ENCODE peak calls at places on chromosomes 7 and 10, in seven cellular contexts. One of them, this sample, is unnamed.

GRCh38 chr10:54372164-54372563 is 428.9 kb downstream of the PCDH15 start:
- DNase-seq in effector memory CD4-positive, alpha-beta T cell: no peak
- DNase-seq in upper lobe of right lung: no peak
- DNase-seq in heart left ventricle: no peak
- DNase-seq in PC-3: no peak
- DNase-seq in iPS DF 6.9: no peak
- DNase-seq in colonic mucosa: no peak
- DNase-seq in this sample: no peak

GRCh38 chr10:47035447-47036337 is 124.5 kb downstream of the PTPN20 start:
- DNase-seq in effector memory CD4-positive, alpha-beta T cell: no peak
- DNase-seq in upper lobe of right lung: peak; percentile 40
- DNase-seq in heart left ventricle: peak; percentile 10
- DNase-seq in PC-3: no peak
- DNase-seq in iPS DF 6.9: no peak
- DNase-seq in colonic mucosa: no peak
- DNase-seq in this sample: no peak

GRCh38 chr10:133336131-133337078 is at the start of gene CALY:
- DNase-seq in effector memory CD4-positive, alpha-beta T cell: peak; percentile 94
- DNase-seq in upper lobe of right lung: peak; percentile 77
- DNase-seq in heart left ventricle: no peak
- DNase-seq in PC-3: no peak
- DNase-seq in iPS DF 6.9: no peak
- DNase-seq in colonic mucosa: no peak
- DNase-seq in this sample: peak; percentile 80

GRCh38 chr7:154503962-154504550 is 451.9 kb downstream of the DPP6 start:
- DNase-seq in effector memory CD4-positive, alpha-beta T cell: no peak
- DNase-seq in upper lobe of right lung: no peak
- DNase-seq in heart left ventricle: no peak
- DNase-seq in PC-3: peak; percentile 53
- DNase-seq in iPS DF 6.9: peak; percentile 13
- DNase-seq in colonic mucosa: no peak
- DNase-seq in this sample: no peak

GRCh38 chr7:115005942-115006341 is 84.0 kb downstream of the MDFIC start:
- DNase-seq in effector memory CD4-positive, alpha-beta T cell: no peak
- DNase-seq in upper lobe of right lung: no peak
- DNase-seq in heart left ventricle: no peak
- DNase-seq in PC-3: no peak
- DNase-seq in iPS DF 6.9: peak; percentile 47
- DNase-seq in colonic mucosa: peak; percentile 24
- DNase-seq in this sample: peak; percentile 29

GRCh38 chr10:86349940-86350630 is 16.5 kb downstream of the GRID1 start:
- DNase-seq in effector memory CD4-positive, alpha-beta T cell: no peak
- DNase-seq in upper lobe of right lung: peak; percentile 18
- DNase-seq in heart left ventricle: no peak
- DNase-seq in PC-3: no peak
- DNase-seq in iPS DF 6.9: no peak
- DNase-seq in colonic mucosa: no peak
- DNase-seq in this sample: no peak

GRCh38 chr7:70470751-70471150 is 661.2 kb upstream of the GALNT17 start:
- DNase-seq in effector memory CD4-positive, alpha-beta T cell: no peak
- DNase-seq in upper lobe of right lung: no peak
- DNase-seq in heart left ventricle: no peak
- DNase-seq in PC-3: no peak
- DNase-seq in iPS DF 6.9: no peak
- DNase-seq in colonic mucosa: peak; percentile 49
- DNase-seq in this sample: no peak

GRCh38 chr7:151571471-151571870 is 51.8 kb upstream of the RHEB start:
- DNase-seq in effector memory CD4-positive, alpha-beta T cell: no peak
- DNase-seq in upper lobe of right lung: no peak
- DNase-seq in heart left ventricle: no peak
- DNase-seq in PC-3: no peak
- DNase-seq in iPS DF 6.9: no peak
- DNase-seq in colonic mucosa: no peak
- DNase-seq in this sample: no peak

GRCh38 chr7:106022193-106022821 is 59.2 kb downstream of the CDHR3 start:
- DNase-seq in effector memory CD4-positive, alpha-beta T cell: peak; percentile 70
- DNase-seq in upper lobe of right lung: no peak
- DNase-seq in heart left ventricle: no peak
- DNase-seq in PC-3: no peak
- DNase-seq in iPS DF 6.9: no peak
- DNase-seq in colonic mucosa: no peak
- DNase-seq in this sample: no peak

GRCh38 chr7:57425969-57426628 is 23.9 kb upstream of the ZNF716 start:
- DNase-seq in effector memory CD4-positive, alpha-beta T cell: no peak
- DNase-seq in upper lobe of right lung: no peak
- DNase-seq in heart left ventricle: no peak
- DNase-seq in PC-3: no peak
- DNase-seq in iPS DF 6.9: no peak
- DNase-seq in colonic mucosa: no peak
- DNase-seq in this sample: no peak

GRCh38 chr7:144416341-144416740 is 12.8 kb upstream of the NOBOX start:
- DNase-seq in effector memory CD4-positive, alpha-beta T cell: no peak
- DNase-seq in upper lobe of right lung: no peak
- DNase-seq in heart left ventricle: no peak
- DNase-seq in PC-3: no peak
- DNase-seq in iPS DF 6.9: no peak
- DNase-seq in colonic mucosa: no peak
- DNase-seq in this sample: no peak

GRCh38 chr7:131279044-131279443 is 48.6 kb upstream of the MKLN1 start:
- DNase-seq in effector memory CD4-positive, alpha-beta T cell: no peak
- DNase-seq in upper lobe of right lung: no peak
- DNase-seq in heart left ventricle: no peak
- DNase-seq in PC-3: no peak
- DNase-seq in iPS DF 6.9: no peak
- DNase-seq in colonic mucosa: no peak
- DNase-seq in this sample: no peak

GRCh38 chr7:152925412-152926147 is 166.0 kb downstream of the ACTR3B start:
- DNase-seq in effector memory CD4-positive, alpha-beta T cell: no peak
- DNase-seq in upper lobe of right lung: no peak
- DNase-seq in heart left ventricle: no peak
- DNase-seq in PC-3: no peak
- DNase-seq in iPS DF 6.9: peak; percentile 37
- DNase-seq in colonic mucosa: no peak
- DNase-seq in this sample: no peak

GRCh38 chr10:31769564-31769963 is 159.1 kb downstream of the ARHGAP12 start:
- DNase-seq in effector memory CD4-positive, alpha-beta T cell: no peak
- DNase-seq in upper lobe of right lung: no peak
- DNase-seq in heart left ventricle: no peak
- DNase-seq in PC-3: peak; percentile 56
- DNase-seq in iPS DF 6.9: no peak
- DNase-seq in colonic mucosa: no peak
- DNase-seq in this sample: no peak

GRCh38 chr10:128729910-128730420 is 603.7 kb upstream of the MKI67 start:
- DNase-seq in effector memory CD4-positive, alpha-beta T cell: no peak
- DNase-seq in upper lobe of right lung: no peak
- DNase-seq in heart left ventricle: no peak
- DNase-seq in PC-3: no peak
- DNase-seq in iPS DF 6.9: no peak
- DNase-seq in colonic mucosa: no peak
- DNase-seq in this sample: no peak

GRCh38 chr10:614341-614664 is 75.2 kb downstream of the DIP2C start:
- DNase-seq in effector memory CD4-positive, alpha-beta T cell: no peak
- DNase-seq in upper lobe of right lung: peak; percentile 51
- DNase-seq in heart left ventricle: peak; percentile 34
- DNase-seq in PC-3: no peak
- DNase-seq in iPS DF 6.9: no peak
- DNase-seq in colonic mucosa: no peak
- DNase-seq in this sample: no peak

GRCh38 chr10:78664929-78665525 is 403.7 kb upstream of the ZMIZ1 start:
- DNase-seq in effector memory CD4-positive, alpha-beta T cell: no peak
- DNase-seq in upper lobe of right lung: no peak
- DNase-seq in heart left ventricle: no peak
- DNase-seq in PC-3: peak; percentile 98
- DNase-seq in iPS DF 6.9: peak; percentile 25
- DNase-seq in colonic mucosa: peak; percentile 47
- DNase-seq in this sample: no peak

GRCh38 chr10:91689731-91690168 is 56.9 kb upstream of the PPP1R3C start:
- DNase-seq in effector memory CD4-positive, alpha-beta T cell: no peak
- DNase-seq in upper lobe of right lung: no peak
- DNase-seq in heart left ventricle: no peak
- DNase-seq in PC-3: peak; percentile 30
- DNase-seq in iPS DF 6.9: no peak
- DNase-seq in colonic mucosa: no peak
- DNase-seq in this sample: no peak

GRCh38 chr10:73759512-73760115 is 15.4 kb downstream of the SEC24C start:
- DNase-seq in effector memory CD4-positive, alpha-beta T cell: peak; percentile 72
- DNase-seq in upper lobe of right lung: peak; percentile 87
- DNase-seq in heart left ventricle: no peak
- DNase-seq in PC-3: peak; percentile 67
- DNase-seq in iPS DF 6.9: no peak
- DNase-seq in colonic mucosa: no peak
- DNase-seq in this sample: peak; percentile 85

GRCh38 chr7:151844828-151845200 is 32.1 kb downstream of the PRKAG2 start:
- DNase-seq in effector memory CD4-positive, alpha-beta T cell: no peak
- DNase-seq in upper lobe of right lung: peak; percentile 40
- DNase-seq in heart left ventricle: no peak
- DNase-seq in PC-3: no peak
- DNase-seq in iPS DF 6.9: no peak
- DNase-seq in colonic mucosa: no peak
- DNase-seq in this sample: no peak

GRCh38 chr10:4243651-4244050 is 458.6 kb upstream of the KLF6 start:
- DNase-seq in effector memory CD4-positive, alpha-beta T cell: no peak
- DNase-seq in upper lobe of right lung: no peak
- DNase-seq in heart left ventricle: peak; percentile 47
- DNase-seq in PC-3: peak; percentile 83
- DNase-seq in iPS DF 6.9: no peak
- DNase-seq in colonic mucosa: no peak
- DNase-seq in this sample: no peak

GRCh38 chr7:19020711-19021110 is 96.7 kb downstream of the TWIST1 start:
- DNase-seq in effector memory CD4-positive, alpha-beta T cell: no peak
- DNase-seq in upper lobe of right lung: no peak
- DNase-seq in heart left ventricle: no peak
- DNase-seq in PC-3: peak; percentile 84
- DNase-seq in iPS DF 6.9: no peak
- DNase-seq in colonic mucosa: no peak
- DNase-seq in this sample: no peak

DNA sequence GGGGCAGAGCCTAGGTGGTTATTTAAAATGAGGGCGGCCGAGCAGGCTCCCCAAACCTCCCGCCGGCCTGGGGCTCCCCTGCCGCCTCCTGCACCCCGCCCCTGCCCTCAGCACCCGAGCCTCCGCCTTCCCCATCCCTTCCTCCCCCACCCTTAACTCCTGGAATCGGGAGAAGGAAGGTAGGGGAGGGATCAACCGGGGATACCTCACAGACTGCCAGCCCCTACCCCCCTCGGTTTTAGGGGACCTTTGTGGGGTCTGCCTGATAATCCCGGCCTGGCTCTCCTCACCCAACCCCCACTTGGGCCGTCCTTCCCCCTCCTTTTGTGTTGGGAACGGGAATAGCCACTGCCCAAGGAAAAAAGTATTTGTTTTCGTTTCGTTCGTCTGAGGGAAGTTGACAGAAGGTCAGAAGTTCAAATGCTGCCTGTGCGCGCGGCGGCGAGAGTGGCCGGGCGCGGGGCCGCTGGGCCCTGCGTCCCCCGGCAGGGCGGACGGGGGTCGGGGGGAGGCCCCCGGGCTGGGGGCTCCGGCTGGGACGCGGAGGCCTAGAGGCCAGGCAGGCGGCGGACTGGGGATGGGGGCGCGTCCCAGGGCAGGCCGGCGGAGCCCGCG is 2.8 kb downstream of the SHH start:
- DNase-seq in effector memory CD4-positive, alpha-beta T cell: no peak
- DNase-seq in upper lobe of right lung: peak; percentile 79
- DNase-seq in heart left ventricle: no peak
- DNase-seq in PC-3: no peak
- DNase-seq in iPS DF 6.9: no peak
- DNase-seq in colonic mucosa: peak; percentile 67
- DNase-seq in this sample: no peak
- H3K4me3 ChIP-seq in effector memory CD4-positive, alpha-beta T cell: no peak overlapping the region
- H3K4me3 ChIP-seq in upper lobe of right lung: peak overlapping the region; percentile 52
- H3K4me3 ChIP-seq in heart left ventricle: peak overlapping the region; percentile 15
- H3K4me3 ChIP-seq in PC-3: peak overlapping the region; percentile 65
- H3K4me3 ChIP-seq in iPS DF 6.9: peak overlapping the region; percentile 7
- H3K4me3 ChIP-seq in colonic mucosa: peak overlapping the region; percentile 48
- H3K4me3 ChIP-seq in this sample: peak overlapping the region; percentile 48

DNA sequence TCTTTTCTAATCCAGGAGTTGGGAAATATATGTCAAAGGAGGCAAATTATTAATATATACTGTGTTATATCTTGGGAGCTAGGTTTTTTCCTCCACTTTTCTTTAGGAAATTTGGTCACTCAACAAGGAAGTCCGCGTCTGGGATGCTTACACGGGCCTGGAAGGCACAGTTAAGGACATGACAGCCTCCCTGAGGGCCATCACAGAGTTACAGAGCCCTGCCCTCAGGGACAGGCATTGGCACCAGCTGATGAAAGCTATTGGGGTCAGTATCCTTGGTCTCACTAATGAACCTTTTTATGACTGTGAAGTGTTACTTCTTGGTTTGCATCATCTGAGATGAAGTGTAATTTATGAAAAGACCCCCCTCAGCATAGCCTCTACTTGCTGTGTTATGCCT is 74.7 kb downstream of the DNAH11 start:
- DNase-seq in effector memory CD4-positive, alpha-beta T cell: no peak
- DNase-seq in upper lobe of right lung: no peak
- DNase-seq in heart left ventricle: no peak
- DNase-seq in PC-3: no peak
- DNase-seq in iPS DF 6.9: no peak
- DNase-seq in colonic mucosa: no peak
- DNase-seq in this sample: peak; percentile 19
- H3K4me3 ChIP-seq in effector memory CD4-positive, alpha-beta T cell: no peak overlapping the region
- H3K4me3 ChIP-seq in upper lobe of right lung: no peak overlapping the region
- H3K4me3 ChIP-seq in heart left ventricle: no peak overlapping the region
- H3K4me3 ChIP-seq in PC-3: peak overlapping the region; percentile 9
- H3K4me3 ChIP-seq in iPS DF 6.9: no peak overlapping the region
- H3K4me3 ChIP-seq in colonic mucosa: no peak overlapping the region
- H3K4me3 ChIP-seq in this sample: no peak overlapping the region

GRCh38 chr10:70441161-70441876 is at the start of gene NODAL:
- DNase-seq in effector memory CD4-positive, alpha-beta T cell: no peak
- DNase-seq in upper lobe of right lung: peak; percentile 55
- DNase-seq in heart left ventricle: no peak
- DNase-seq in PC-3: no peak
- DNase-seq in iPS DF 6.9: no peak
- DNase-seq in colonic mucosa: no peak
- DNase-seq in this sample: no peak
- H3K4me3 ChIP-seq in effector memory CD4-positive, alpha-beta T cell: peak within 1 kb of the TSS; percentile 45
- H3K4me3 ChIP-seq in upper lobe of right lung: peak within 1 kb of the TSS; percentile 23
- H3K4me3 ChIP-seq in heart left ventricle: peak within 1 kb of the TSS; percentile 44
- H3K4me3 ChIP-seq in PC-3: no peak within 1 kb of the TSS
- H3K4me3 ChIP-seq in iPS DF 6.9: peak within 1 kb of the TSS; percentile 40
- H3K4me3 ChIP-seq in colonic mucosa: peak within 1 kb of the TSS; percentile 13
- H3K4me3 ChIP-seq in this sample: no peak within 1 kb of the TSS

GRCh38 chr7:127845497-127846214 is 185.6 kb downstream of the LRRC4 start:
- DNase-seq in effector memory CD4-positive, alpha-beta T cell: no peak
- DNase-seq in upper lobe of right lung: no peak
- DNase-seq in heart left ventricle: no peak
- DNase-seq in PC-3: no peak
- DNase-seq in iPS DF 6.9: no peak
- DNase-seq in colonic mucosa: no peak
- DNase-seq in this sample: no peak

GRCh38 chr7:127844707-127845331 is 186.4 kb downstream of the LRRC4 start:
- DNase-seq in effector memory CD4-positive, alpha-beta T cell: no peak
- DNase-seq in upper lobe of right lung: no peak
- DNase-seq in heart left ventricle: peak; percentile 60
- DNase-seq in PC-3: peak; percentile 13
- DNase-seq in iPS DF 6.9: no peak
- DNase-seq in colonic mucosa: peak; percentile 55
- DNase-seq in this sample: no peak

GRCh38 chr7:127847641-127848040 is 183.6 kb downstream of the LRRC4 start:
- DNase-seq in effector memory CD4-positive, alpha-beta T cell: no peak
- DNase-seq in upper lobe of right lung: no peak
- DNase-seq in heart left ventricle: no peak
- DNase-seq in PC-3: no peak
- DNase-seq in iPS DF 6.9: no peak
- DNase-seq in colonic mucosa: peak; percentile 37
- DNase-seq in this sample: no peak

GRCh38 chr7:127840552-127840951 is 188.6 kb downstream of the SND1 start:
- DNase-seq in effector memory CD4-positive, alpha-beta T cell: no peak
- DNase-seq in upper lobe of right lung: no peak
- DNase-seq in heart left ventricle: no peak
- DNase-seq in PC-3: no peak
- DNase-seq in iPS DF 6.9: no peak
- DNase-seq in colonic mucosa: no peak
- DNase-seq in this sample: no peak

GRCh38 chr7:127844165-127844564 is 187.1 kb downstream of the LRRC4 start:
- DNase-seq in effector memory CD4-positive, alpha-beta T cell: no peak
- DNase-seq in upper lobe of right lung: no peak
- DNase-seq in heart left ventricle: no peak
- DNase-seq in PC-3: no peak
- DNase-seq in iPS DF 6.9: no peak
- DNase-seq in colonic mucosa: no peak
- DNase-seq in this sample: no peak
- H3K4me3 ChIP-seq in effector memory CD4-positive, alpha-beta T cell: no peak overlapping the region
- H3K4me3 ChIP-seq in upper lobe of right lung: no peak overlapping the region
- H3K4me3 ChIP-seq in heart left ventricle: no peak overlapping the region
- H3K4me3 ChIP-seq in PC-3: no peak overlapping the region
- H3K4me3 ChIP-seq in iPS DF 6.9: no peak overlapping the region
- H3K4me3 ChIP-seq in colonic mucosa: no peak overlapping the region
- H3K4me3 ChIP-seq in this sample: no peak overlapping the region

This sample was measured in Caco-2.